ENCODE peak calls at places on chromosomes 2 and 18, in eight cellular contexts. R is midbrain; P is activated CD4-positive, alpha-beta T cell treated with anti-CD3 and anti-CD28 coated beads for 4 hours; Z is RWPE1; W is hypothalamus; U is NCI-H446 treated with DMSO at 0.1 percent for 48 hours; H is PC-3; Q is AG08396. J is an unnamed sample.

GRCh38 chr2:10303174-10303633 is 500 bp downstream of the HPCAL1 start:
- DNase-seq in Q (peak), H (no peak), U (no peak), P (peak), W (peak), R (peak), Z (no peak), J (no peak)

GRCh38 chr2:43132523-43133301 is 93.7 kb downstream of the ZFP36L2 start:
- DNase-seq in H (no peak), R (no peak), P (no peak), Z (no peak), W (no peak), Q (no peak), U (no peak), J (no peak)

GRCh38 chr2:84970956-84971798 is at the start of gene KCMF1:
- DNase-seq in Q (peak), P (peak), U (peak), H (peak), W (peak), Z (peak), R (peak), J (peak)

GRCh38 chr2:20623241-20623640 is 27.7 kb downstream of the HS1BP3 start:
- DNase-seq in R (no peak), Z (no peak), U (no peak), H (no peak), Q (no peak), W (no peak), P (no peak), J (no peak)

GRCh38 chr2:229235136-229235914 is 35.8 kb downstream of the PID1 start:
- DNase-seq in P (no peak), Q (peak), Z (peak), U (no peak), H (peak), W (no peak), R (no peak), J (peak)

GRCh38 chr2:5365871-5366461 is 326.2 kb upstream of the SOX11 start:
- DNase-seq in P (no peak), H (peak), U (no peak), W (peak), Z (peak), Q (peak), R (peak), J (no peak)

GRCh38 chr2:128090909-128091690 is at the start of gene UGGT1:
- DNase-seq in Q (peak), H (peak), W (peak), P (peak), Z (peak), U (peak), R (peak), J (peak)

GRCh38 chr2:239830066-239830717 is 194.9 kb downstream of the NDUFA10 start:
- DNase-seq in Z (no peak), R (no peak), W (no peak), Q (no peak), U (no peak), P (no peak), H (peak), J (no peak)

GRCh38 chr2:227415538-227416424 is 28.0 kb upstream of the SCYGR1 start:
- DNase-seq in P (no peak), Q (peak), W (no peak), Z (peak), U (peak), H (peak), R (no peak), J (peak)

GRCh38 chr2:16633632-16634430 is 31.8 kb downstream of the CYRIA start:
- DNase-seq in W (no peak), R (no peak), Q (no peak), H (no peak), U (no peak), Z (peak), P (no peak), J (no peak)

GRCh38 chr18:77071711-77072292 is 60.8 kb downstream of the MBP start:
- DNase-seq in U (no peak), P (peak), Q (peak), H (peak), R (no peak), W (no peak), Z (no peak), J (peak)

GRCh38 chr2:42923632-42924425 is 131.4 kb upstream of the HAAO start:
- DNase-seq in R (no peak), H (no peak), Z (no peak), U (no peak), P (no peak), Q (no peak), W (no peak), J (no peak)

GRCh38 chr2:75574106-75574505 is 13.4 kb upstream of the EVA1A start:
- DNase-seq in R (no peak), Q (no peak), Z (no peak), H (peak), W (no peak), U (no peak), P (no peak), J (no peak)

GRCh38 chr18:13915973-13916372 is 637 bp upstream of the MC2R start:
- DNase-seq in W (no peak), H (no peak), U (peak), Q (no peak), P (no peak), Z (no peak), R (no peak), J (no peak)

GRCh38 chr2:41899189-41899588 is 148.6 kb upstream of the PKDCC start:
- DNase-seq in W (no peak), P (no peak), U (no peak), H (peak), Z (no peak), Q (no peak), R (no peak), J (no peak)

GRCh38 chr18:28181616-28182015 is 4.7 kb upstream of the CDH2 start:
- DNase-seq in Z (no peak), P (no peak), W (no peak), H (no peak), Q (no peak), R (no peak), U (no peak), J (no peak)

GRCh38 chr18:78565240-78565639 is 414.4 kb upstream of the SALL3 start:
- DNase-seq in P (no peak), R (no peak), U (no peak), H (no peak), Q (no peak), W (no peak), Z (no peak), J (no peak)

GRCh38 chr2:99552529-99552928 is 62.7 kb upstream of the REV1 start:
- DNase-seq in Q (no peak), R (no peak), H (no peak), Z (no peak), P (no peak), W (no peak), U (peak), J (no peak)

GRCh38 chr2:124874226-124874625 is 849.1 kb downstream of the CNTNAP5 start:
- DNase-seq in H (no peak), Q (no peak), R (no peak), P (no peak), Z (no peak), W (no peak), U (no peak), J (no peak)

GRCh38 chr2:118693287-118693822 is 154.1 kb downstream of the EN1 start:
- DNase-seq in H (no peak), P (no peak), Z (no peak), U (no peak), Q (no peak), W (no peak), R (no peak), J (no peak)

GRCh38 chr2:142290931-142291330 is 160.1 kb upstream of the LRP1B start:
- DNase-seq in P (no peak), R (no peak), U (peak), Z (no peak), H (peak), Q (no peak), W (no peak), J (no peak)

GRCh38 chr18:50091495-50092249 is 103.3 kb downstream of the MYO5B start:
- DNase-seq in P (no peak), Q (no peak), Z (no peak), U (no peak), H (no peak), W (no peak), R (no peak), J (no peak)

GRCh38 chr2:175742367-175742766 is 259.7 kb downstream of the LNPK start:
- DNase-seq in R (no peak), P (no peak), Q (peak), H (peak), Z (no peak), U (no peak), W (no peak), J (peak)

GRCh38 chr2:8412586-8412985 is 269.3 kb upstream of the ID2 start:
- DNase-seq in W (no peak), H (no peak), U (no peak), P (no peak), R (peak), Q (no peak), Z (no peak), J (peak)

GRCh38 chr2:7324706-7325105 is 407.5 kb downstream of the RNF144A start:
- DNase-seq in Q (no peak), U (no peak), W (no peak), Z (no peak), H (no peak), R (no peak), P (no peak), J (no peak)

GRCh38 chr18:65906621-65907034 is 155.8 kb downstream of the CDH7 start:
- DNase-seq in R (no peak), Z (no peak), H (peak), U (no peak), W (no peak), Q (no peak), P (no peak), J (no peak)

GRCh38 chr2:60163691-60164090 is 389.8 kb downstream of the BCL11A start:
- DNase-seq in W (no peak), P (no peak), H (no peak), R (no peak), Q (no peak), Z (no peak), U (no peak), J (no peak)

GRCh38 chr2:3492951-3493609 is 26.3 kb downstream of the ADI1 start:
- DNase-seq in U (no peak), Z (peak), Q (peak), H (no peak), W (no peak), P (no peak), R (no peak), J (no peak)

GRCh38 chr2:105822186-105822585 is 77.5 kb downstream of the NCK2 start:
- DNase-seq in W (no peak), R (no peak), H (no peak), Z (no peak), P (no peak), Q (no peak), U (no peak), J (no peak)

GRCh38 chr2:128394004-128394730 is 75.5 kb upstream of the HS6ST1 start:
- DNase-seq in Z (no peak), H (no peak), W (no peak), P (no peak), U (no peak), Q (no peak), R (no peak), J (no peak)

GRCh38 chr2:146374505-146374904 is 1470.3 kb upstream of the ACVR2A start:
- DNase-seq in R (no peak), H (peak), W (no peak), Q (no peak), U (no peak), Z (no peak), P (no peak), J (no peak)

GRCh38 chr2:129929321-129930290 is 49.9 kb upstream of the RAB6C start:
- DNase-seq in P (no peak), Q (no peak), U (no peak), W (peak), Z (no peak), R (peak), H (no peak), J (peak)